ENCODE peak calls at places on chromosomes 13 and 19, in four cellular contexts. One of them, this sample, is unnamed.
A peak's percentile ranks its signal among the peaks of the same experiment; 100 is the strongest.

GRCh38 chr19:36564391-36564790 is 8.7 kb downstream of the ZNF529 start:
- DNase-seq in prostate gland: no peak
- DNase-seq in transverse colon: no peak
- DNase-seq in pancreas: no peak
- DNase-seq in this sample: no peak

GRCh38 chr19:7971553-7972520 is 28.4 kb upstream of the TIMM44 start:
- DNase-seq in prostate gland: no peak
- DNase-seq in transverse colon: no peak
- DNase-seq in pancreas: no peak
- DNase-seq in this sample: no peak

GRCh38 chr13:105147481-105147880 is 1388.0 kb downstream of the EFNB2 start:
- DNase-seq in prostate gland: no peak
- DNase-seq in transverse colon: no peak
- DNase-seq in pancreas: no peak
- DNase-seq in this sample: no peak

GRCh38 chr19:49957262-49957915 is 3.6 kb downstream of the SIGLEC11 start:
- DNase-seq in prostate gland: no peak
- DNase-seq in transverse colon: no peak
- DNase-seq in pancreas: no peak
- DNase-seq in this sample: no peak

GRCh38 chr19:17281391-17282304 is at the start of gene ANKLE1:
- DNase-seq in prostate gland: no peak
- DNase-seq in transverse colon: peak; percentile 27
- DNase-seq in pancreas: no peak
- DNase-seq in this sample: peak; percentile 73

GRCh38 chr13:48402325-48402962 is 10.5 kb downstream of the LPAR6 start:
- DNase-seq in prostate gland: no peak
- DNase-seq in transverse colon: no peak
- DNase-seq in pancreas: no peak
- DNase-seq in this sample: no peak

GRCh38 chr13:59012731-59013130 is 1151.0 kb downstream of the DIAPH3 start:
- DNase-seq in prostate gland: no peak
- DNase-seq in transverse colon: no peak
- DNase-seq in pancreas: no peak
- DNase-seq in this sample: no peak

GRCh38 chr13:32354040-32354439 is 38.7 kb downstream of the BRCA2 start:
- DNase-seq in prostate gland: no peak
- DNase-seq in transverse colon: no peak
- DNase-seq in pancreas: no peak
- DNase-seq in this sample: no peak

GRCh38 chr19:12721656-12722565 is 1.8 kb downstream of the TNPO2 start:
- DNase-seq in prostate gland: peak; percentile 60
- DNase-seq in transverse colon: peak; percentile 70
- DNase-seq in pancreas: peak; percentile 84
- DNase-seq in this sample: peak; percentile 59

GRCh38 chr13:88005188-88005587 is 334.0 kb downstream of the SLITRK5 start:
- DNase-seq in prostate gland: no peak
- DNase-seq in transverse colon: no peak
- DNase-seq in pancreas: peak; percentile 16
- DNase-seq in this sample: no peak

GRCh38 chr19:49749055-49749716 is 13.9 kb downstream of the TSKS start:
- DNase-seq in prostate gland: no peak
- DNase-seq in transverse colon: no peak
- DNase-seq in pancreas: no peak
- DNase-seq in this sample: no peak

GRCh38 chr19:619286-620002 is 13.9 kb downstream of the POLRMT start:
- DNase-seq in prostate gland: no peak
- DNase-seq in transverse colon: no peak
- DNase-seq in pancreas: peak; percentile 57
- DNase-seq in this sample: no peak

GRCh38 chr13:30752201-30752797 is 17.0 kb downstream of the ALOX5AP start:
- DNase-seq in prostate gland: no peak
- DNase-seq in transverse colon: no peak
- DNase-seq in pancreas: no peak
- DNase-seq in this sample: no peak

GRCh38 chr13:27926644-27927434 is 7.0 kb downstream of the PDX1 start:
- DNase-seq in prostate gland: no peak
- DNase-seq in transverse colon: no peak
- DNase-seq in pancreas: no peak
- DNase-seq in this sample: no peak

GRCh38 chr13:49240017-49240416 is 7.7 kb upstream of the CDADC1 start:
- DNase-seq in prostate gland: no peak
- DNase-seq in transverse colon: no peak
- DNase-seq in pancreas: no peak
- DNase-seq in this sample: no peak

GRCh38 chr13:107900775-107901174 is 314.6 kb downstream of the LIG4 start:
- DNase-seq in prostate gland: no peak
- DNase-seq in transverse colon: no peak
- DNase-seq in pancreas: no peak
- DNase-seq in this sample: no peak

GRCh38 chr19:10744848-10745293 is 27.0 kb downstream of the DNM2 start:
- DNase-seq in prostate gland: no peak
- DNase-seq in transverse colon: peak; percentile 65
- DNase-seq in pancreas: peak; percentile 22
- DNase-seq in this sample: no peak

GRCh38 chr13:104297075-104297474 is 1230.9 kb upstream of the SLC10A2 start:
- DNase-seq in prostate gland: no peak
- DNase-seq in transverse colon: no peak
- DNase-seq in pancreas: no peak
- DNase-seq in this sample: no peak

GRCh38 chr13:90947976-90948375 is 399.5 kb upstream of the MIR17HG start:
- DNase-seq in prostate gland: no peak
- DNase-seq in transverse colon: no peak
- DNase-seq in pancreas: no peak
- DNase-seq in this sample: no peak

GRCh38 chr19:5718579-5719273 is 1.2 kb downstream of the LONP1 start:
- DNase-seq in prostate gland: no peak
- DNase-seq in transverse colon: no peak
- DNase-seq in pancreas: no peak
- DNase-seq in this sample: peak; percentile 75

GRCh38 chr13:78609464-78610205 is 6.3 kb upstream of the POU4F1 start:
- DNase-seq in prostate gland: no peak
- DNase-seq in transverse colon: no peak
- DNase-seq in pancreas: peak; percentile 67
- DNase-seq in this sample: no peak

GRCh38 chr19:757811-758668 is 7.1 kb downstream of the MISP start:
- DNase-seq in prostate gland: no peak
- DNase-seq in transverse colon: no peak
- DNase-seq in pancreas: peak; percentile 72
- DNase-seq in this sample: no peak

GRCh38 chr13:54484166-54484565 is 1455.6 kb downstream of the OLFM4 start:
- DNase-seq in prostate gland: no peak
- DNase-seq in transverse colon: no peak
- DNase-seq in pancreas: no peak
- DNase-seq in this sample: no peak

GRCh38 chr13:38602261-38602660 is 84.6 kb upstream of the FREM2 start:
- DNase-seq in prostate gland: no peak
- DNase-seq in transverse colon: no peak
- DNase-seq in pancreas: no peak
- DNase-seq in this sample: no peak

GRCh38 chr19:47035127-47035494 is 13.3 kb downstream of the TMEM160 start:
- DNase-seq in prostate gland: no peak
- DNase-seq in transverse colon: no peak
- DNase-seq in pancreas: no peak
- DNase-seq in this sample: no peak

GRCh38 chr19:38543807-38544568 is 73.8 kb downstream of the MAP4K1 start:
- DNase-seq in prostate gland: no peak
- DNase-seq in transverse colon: peak; percentile 42
- DNase-seq in pancreas: peak; percentile 56
- DNase-seq in this sample: peak; percentile 82

GRCh38 chr19:29372921-29373797 is 152.6 kb upstream of the VSTM2B start:
- DNase-seq in prostate gland: peak; percentile 2
- DNase-seq in transverse colon: no peak
- DNase-seq in pancreas: no peak
- DNase-seq in this sample: no peak

GRCh38 chr13:41061914-41062837 is 867 bp downstream of the WBP4 start:
- DNase-seq in prostate gland: no peak
- DNase-seq in transverse colon: no peak
- DNase-seq in pancreas: no peak
- DNase-seq in this sample: no peak

GRCh38 chr19:3115916-3116602 is 19.8 kb upstream of the GNA15 start:
- DNase-seq in prostate gland: no peak
- DNase-seq in transverse colon: no peak
- DNase-seq in pancreas: peak; percentile 74
- DNase-seq in this sample: no peak

GRCh38 chr19:41352609-41353465 is 885 bp downstream of the TGFB1 start:
- DNase-seq in prostate gland: peak; percentile 38
- DNase-seq in transverse colon: peak; percentile 78
- DNase-seq in pancreas: peak; percentile 86
- DNase-seq in this sample: peak; percentile 83

GRCh38 chr13:27634231-27634630 is 12.5 kb downstream of the POLR1D start:
- DNase-seq in prostate gland: peak; percentile 80
- DNase-seq in transverse colon: no peak
- DNase-seq in pancreas: no peak
- DNase-seq in this sample: no peak

GRCh38 chr13:95191821-95192220 is 109.4 kb downstream of the ABCC4 start:
- DNase-seq in prostate gland: peak; percentile 81
- DNase-seq in transverse colon: peak; percentile 83
- DNase-seq in pancreas: peak; percentile 76
- DNase-seq in this sample: peak; percentile 90

GRCh38 chr19:46720516-46721239 is 3.8 kb upstream of the PRKD2 start:
- DNase-seq in prostate gland: no peak
- DNase-seq in transverse colon: no peak
- DNase-seq in pancreas: no peak
- DNase-seq in this sample: peak; percentile 40

GRCh38 chr13:64793592-64793991 is 2436.5 kb downstream of the PCDH9 start:
- DNase-seq in prostate gland: no peak
- DNase-seq in transverse colon: no peak
- DNase-seq in pancreas: no peak
- DNase-seq in this sample: no peak

GRCh38 chr19:33737704-33738103 is 59.0 kb upstream of the KCTD15 start:
- DNase-seq in prostate gland: no peak
- DNase-seq in transverse colon: no peak
- DNase-seq in pancreas: no peak
- DNase-seq in this sample: no peak

GRCh38 chr13:74136089-74136658 is 2.0 kb upstream of the KLF12 start:
- DNase-seq in prostate gland: peak; percentile 11
- DNase-seq in transverse colon: peak; percentile 31
- DNase-seq in pancreas: peak; percentile 58
- DNase-seq in this sample: no peak

DNA sequence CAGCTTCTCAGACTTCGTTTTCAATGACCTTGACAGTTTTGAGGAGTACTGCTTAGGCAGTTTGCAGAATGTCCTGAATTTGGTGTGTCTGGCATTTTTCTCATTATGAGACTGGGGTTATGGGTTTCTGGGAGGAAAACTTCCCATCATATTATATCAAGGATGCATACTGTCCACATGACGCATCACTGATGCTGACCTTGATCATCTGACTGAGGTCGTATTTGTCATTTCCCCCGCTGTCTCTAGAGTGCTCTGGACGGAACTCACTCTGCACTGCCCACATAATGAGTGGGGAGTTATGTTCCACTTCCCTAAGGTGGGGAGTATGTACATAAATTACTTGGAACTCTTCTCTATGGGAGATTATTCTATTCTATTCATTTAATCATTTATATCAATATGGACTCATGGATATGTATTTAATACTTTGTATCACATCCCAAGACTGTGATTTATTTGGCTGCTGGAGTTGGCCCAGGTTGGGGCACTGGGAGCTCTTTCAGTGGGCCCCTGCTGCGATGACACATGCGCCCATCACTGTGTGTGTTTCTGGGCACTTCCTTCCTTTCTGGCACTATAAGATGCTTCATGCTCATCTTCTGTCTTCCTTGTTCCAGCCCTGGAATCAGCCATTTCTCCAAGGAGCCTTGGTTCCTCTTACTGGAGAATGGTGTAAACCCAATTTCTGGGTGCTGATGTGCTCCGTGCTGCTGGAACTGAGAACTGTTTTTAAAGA is 138.6 kb downstream of the MIPEP start:
- DNase-seq in prostate gland: no peak
- DNase-seq in transverse colon: no peak
- DNase-seq in pancreas: no peak
- DNase-seq in this sample: no peak
- H3K4me1 ChIP-seq in prostate gland: peaks cover 15% of the 10 kb centered on the region
- H3K4me1 ChIP-seq in transverse colon: no peaks in the 10 kb centered on the region
- H3K4me1 ChIP-seq in pancreas: no peaks in the 10 kb centered on the region
- H3K4me1 ChIP-seq in this sample: peaks cover 75% of the 10 kb centered on the region

GRCh38 chr13:114110091-114110829 is 22.2 kb downstream of the RASA3 start:
- DNase-seq in prostate gland: no peak
- DNase-seq in transverse colon: peak; percentile 68
- DNase-seq in pancreas: peak; percentile 55
- DNase-seq in this sample: peak; percentile 34
- TF ChIP-seq CTCF in prostate gland: no peak
- TF ChIP-seq CTCF in transverse colon: no peak
- TF ChIP-seq CTCF in pancreas: no peak
- TF ChIP-seq CTCF in this sample: no peak

GRCh38 chr13:43697323-43697722 is 89.4 kb downstream of the ENOX1 start:
- DNase-seq in prostate gland: no peak
- DNase-seq in transverse colon: no peak
- DNase-seq in pancreas: no peak
- DNase-seq in this sample: no peak
- H3K36me3 ChIP-seq in prostate gland: no peaks in the 10 kb centered on the region
- H3K36me3 ChIP-seq in transverse colon: no peaks in the 10 kb centered on the region
- H3K36me3 ChIP-seq in pancreas: no peaks in the 10 kb centered on the region
- H3K36me3 ChIP-seq in this sample: no peaks in the 10 kb centered on the region

DNA sequence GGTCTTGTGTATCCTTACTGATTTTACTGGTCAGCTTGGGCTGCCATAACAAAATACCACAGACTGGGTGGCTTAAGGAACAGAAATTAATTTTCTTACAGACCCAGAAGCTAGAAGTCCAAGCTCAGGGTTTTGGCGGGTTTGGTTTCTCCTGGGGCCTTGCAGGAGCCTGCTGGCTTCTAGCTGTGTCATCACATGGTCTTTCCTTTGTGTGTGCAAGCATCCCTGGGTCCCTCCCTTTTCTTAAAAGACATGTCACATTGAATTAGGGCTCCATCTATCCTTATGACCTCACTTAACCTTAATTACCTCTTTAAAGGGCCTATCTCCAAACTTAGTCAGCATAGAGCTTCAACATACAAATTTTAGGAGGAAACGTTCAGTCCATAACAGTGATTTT is 23.4 kb downstream of the UBAC2 start:
- DNase-seq in prostate gland: no peak
- DNase-seq in transverse colon: no peak
- DNase-seq in pancreas: no peak
- DNase-seq in this sample: no peak
- H3K4me1 ChIP-seq in prostate gland: no peaks in the 10 kb centered on the region
- H3K4me1 ChIP-seq in transverse colon: peaks cover 3% of the 10 kb centered on the region
- H3K4me1 ChIP-seq in pancreas: peaks cover 13% of the 10 kb centered on the region
- H3K4me1 ChIP-seq in this sample: no peaks in the 10 kb centered on the region

GRCh38 chr19:14529254-14530004 is at the start of gene TECR:
- DNase-seq in prostate gland: peak; percentile 100
- DNase-seq in transverse colon: peak; percentile 100
- DNase-seq in pancreas: peak; percentile 100
- DNase-seq in this sample: peak; percentile 100
- TF ChIP-seq CTCF in prostate gland: peak; percentile 12
- TF ChIP-seq CTCF in transverse colon: no peak
- TF ChIP-seq CTCF in pancreas: no peak
- TF ChIP-seq CTCF in this sample: no peak

GRCh38 chr13:19185086-19185864 is 3.7 kb upstream of the TUBA3C start:
- DNase-seq in prostate gland: peak; percentile 1
- DNase-seq in transverse colon: no peak
- DNase-seq in pancreas: no peak
- DNase-seq in this sample: no peak
- H3K36me3 ChIP-seq in prostate gland: no peaks in the 10 kb centered on the region
- H3K36me3 ChIP-seq in transverse colon: no peaks in the 10 kb centered on the region
- H3K36me3 ChIP-seq in pancreas: no peaks in the 10 kb centered on the region
- H3K36me3 ChIP-seq in this sample: no peaks in the 10 kb centered on the region

GRCh38 chr19:45175663-45176345 is 2.2 kb downstream of the TRAPPC6A start:
- DNase-seq in prostate gland: no peak
- DNase-seq in transverse colon: no peak
- DNase-seq in pancreas: no peak
- DNase-seq in this sample: no peak
- H3K4me1 ChIP-seq in prostate gland: peaks cover 4% of the 10 kb centered on the region
- H3K4me1 ChIP-seq in transverse colon: peaks cover 42% of the 10 kb centered on the region
- H3K4me1 ChIP-seq in pancreas: peaks cover 5% of the 10 kb centered on the region
- H3K4me1 ChIP-seq in this sample: no peaks in the 10 kb centered on the region